ENCODE peak calls at places on chromosomes 4 and X, in eight cellular contexts. J is MM.1S, A is astrocyte of the spinal cord, B is cardiac muscle cell, I is spleen, E is OCI-LY7, D is progenitor cell of endocrine pancreas, P is upper lobe of right lung. X is an unnamed sample.

GRCh38 chrX:138986235-138986634 is 274.7 kb upstream of the FGF13 start:
- DNase-seq in A (peak; percentile 2), E (no peak), B (no peak), J (no peak), I (no peak), D (no peak), P (no peak), X (no peak)

GRCh38 chr4:98710831-98711230 is 52.4 kb upstream of the TSPAN5 start:
- DNase-seq in E (no peak), A (peak; percentile 30), P (no peak), I (no peak), J (no peak), D (no peak), B (peak; percentile 22), X (no peak)

GRCh38 chr4:57053508-57053907 is 56.7 kb downstream of the IGFBP7 start:
- DNase-seq in I (no peak), B (peak; percentile 61), A (peak; percentile 85), D (no peak), J (no peak), E (no peak), P (no peak), X (no peak)

GRCh38 chr4:58760737-58761136 is 1650.6 kb upstream of the IGFBP7 start:
- DNase-seq in A (no peak), I (no peak), E (no peak), D (no peak), J (no peak), P (no peak), B (no peak), X (no peak)

GRCh38 chrX:66262807-66263206 is 98.8 kb downstream of the HEPH start:
- DNase-seq in P (no peak), B (no peak), D (no peak), I (no peak), A (no peak), J (no peak), E (no peak), X (no peak)

GRCh38 chr4:82123934-82124333 is 249.9 kb downstream of the HNRNPD start:
- DNase-seq in P (no peak), A (no peak), D (no peak), J (no peak), I (no peak), E (peak; percentile 8), B (no peak), X (no peak)

GRCh38 chr4:81891005-81891795 is 419.5 kb upstream of the RASGEF1B start:
- DNase-seq in P (no peak), A (no peak), D (no peak), J (no peak), I (no peak), E (no peak), B (no peak), X (no peak)

GRCh38 chrX:122055450-122055849 is 1008.0 kb downstream of the GLUD2 start:
- DNase-seq in D (no peak), B (no peak), A (no peak), E (no peak), J (no peak), I (no peak), P (no peak), X (no peak)

GRCh38 chr4:185801471-185801870 is 10.5 kb downstream of the SORBS2 start:
- DNase-seq in D (no peak), P (no peak), B (no peak), E (no peak), I (no peak), J (no peak), A (no peak), X (no peak)

GRCh38 chrX:96843566-96843965 is 40.1 kb upstream of the RPA4 start:
- DNase-seq in P (no peak), D (no peak), I (no peak), E (no peak), B (peak; percentile 33), A (no peak), J (no peak), X (no peak)

GRCh38 chr4:68175562-68176155 is 46.0 kb upstream of the TMPRSS11F start:
- DNase-seq in B (peak; percentile 72), A (peak; percentile 70), I (no peak), P (no peak), D (no peak), J (peak; percentile 74), E (peak; percentile 64), X (peak; percentile 51)

GRCh38 chrX:41695464-41695863 is 6.7 kb downstream of the GPR34 start:
- DNase-seq in J (no peak), I (no peak), E (no peak), D (no peak), P (no peak), B (no peak), A (peak; percentile 23), X (no peak)

GRCh38 chr4:125319311-125319710 is 4.6 kb downstream of the FAT4 start:
- DNase-seq in E (no peak), P (no peak), J (no peak), I (no peak), D (no peak), B (no peak), A (peak; percentile 15), X (no peak)

GRCh38 chr4:121873604-121874003 is 3.3 kb upstream of the BBS7 start:
- DNase-seq in D (no peak), J (peak; percentile 67), A (no peak), E (no peak), B (no peak), I (no peak), P (no peak), X (peak; percentile 8)

GRCh38 chrX:19924285-19924684 is 36.9 kb upstream of the SH3KBP1 start:
- DNase-seq in P (no peak), E (no peak), B (peak; percentile 32), A (peak; percentile 7), J (peak; percentile 76), I (no peak), D (no peak), X (no peak)

GRCh38 chr4:145920205-145920604 is 18.4 kb downstream of the ZNF827 start:
- DNase-seq in J (no peak), B (peak; percentile 97), P (no peak), A (peak; percentile 96), I (no peak), E (no peak), D (no peak), X (no peak)

GRCh38 chrX:20271186-20271585 is 4.5 kb upstream of the RPS6KA3 start:
- DNase-seq in A (no peak), D (no peak), P (no peak), I (no peak), J (no peak), E (no peak), B (no peak), X (no peak)

GRCh38 chr4:78721739-78722138 is 54.4 kb upstream of the BMP2K start:
- DNase-seq in I (no peak), J (no peak), B (no peak), D (no peak), A (no peak), P (no peak), E (no peak), X (no peak)

GRCh38 chrX:98379134-98379533 is 1495.4 kb downstream of the RPA4 start:
- DNase-seq in A (no peak), E (no peak), P (no peak), B (no peak), J (no peak), D (no peak), I (no peak), X (no peak)
- TF ChIP-seq CTCF in A (no peak), E (peak; percentile 53), P (no peak), B (no peak), J (peak; percentile 16), D (peak; percentile 52), I (no peak), X (no peak)

GRCh38 chrX:1533083-1533482 is 3.9 kb downstream of the P2RY8 start:
- DNase-seq in A (no peak), B (no peak), P (no peak), D (no peak), E (no peak), I (no peak), J (no peak), X (no peak)

GRCh38 chrX:1534321-1535168 is 2.4 kb downstream of the P2RY8 start:
- DNase-seq in B (no peak), P (peak; percentile 60), E (peak; percentile 69), I (peak; percentile 84), D (no peak), J (peak; percentile 18), A (no peak), X (peak; percentile 50)

GRCh38 chrX:1535241-1536041 is 1.5 kb downstream of the P2RY8 start:
- DNase-seq in A (no peak), E (peak; percentile 80), B (no peak), I (peak; percentile 83), P (peak; percentile 55), J (peak; percentile 50), D (no peak), X (peak; percentile 51)

GRCh38 chrX:1536712-1537030 is 314 bp downstream of the P2RY8 start:
- DNase-seq in J (no peak), A (no peak), E (no peak), D (no peak), B (no peak), I (no peak), P (peak; percentile 65), X (no peak)

DNA sequence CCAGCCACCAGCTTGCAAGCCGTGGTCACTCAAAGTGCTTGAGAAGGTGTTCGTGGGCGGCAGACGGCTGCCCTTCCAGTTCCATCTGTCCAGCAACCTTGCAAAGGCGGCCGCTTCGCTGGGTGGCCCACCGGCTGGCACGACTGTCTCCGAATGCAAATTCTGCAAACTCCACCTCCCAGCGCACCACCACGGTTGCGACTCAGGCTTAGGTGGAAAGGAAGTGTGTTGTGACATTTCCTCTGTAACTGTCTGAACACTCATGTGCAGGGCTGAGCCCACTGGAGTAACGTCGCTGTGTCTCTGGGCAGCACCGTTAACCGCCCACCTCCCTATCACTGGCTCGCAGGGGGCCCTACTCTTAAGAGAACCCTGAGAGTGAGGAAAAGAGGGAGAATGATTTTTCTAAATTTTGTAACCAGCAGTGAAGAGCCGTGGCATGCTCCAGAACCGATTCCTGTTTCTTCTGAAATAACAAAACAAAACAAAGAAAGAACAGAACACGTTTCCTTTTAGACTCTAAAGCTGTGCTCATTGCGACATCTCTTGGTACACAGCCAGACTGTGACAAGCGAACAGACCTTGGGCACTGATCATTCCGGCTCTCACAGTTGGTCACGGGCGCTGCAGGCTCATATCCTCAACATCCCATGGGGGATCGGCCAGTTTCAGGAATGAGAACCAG is at the start of gene P2RY8:
- DNase-seq in B (peak; percentile 55), E (peak; percentile 91), I (peak; percentile 95), J (peak; percentile 82), P (peak; percentile 72), A (no peak), D (no peak), X (peak; percentile 71)
- TF ChIP-seq CTCF in B (no peak), E (peak; percentile 78), I (no peak), J (peak; percentile 41), P (no peak), A (no peak), D (no peak), X (peak; percentile 50)

GRCh38 chr4:2436301-2436700 is 17.5 kb downstream of the CFAP99 start:
- DNase-seq in E (no peak), B (no peak), P (no peak), J (no peak), A (no peak), D (no peak), I (no peak), X (no peak)
- TF ChIP-seq CTCF in E (peak; percentile 13), B (peak; percentile 22), P (no peak), J (no peak), A (peak; percentile 32), D (no peak), I (no peak), X (no peak)

DNA sequence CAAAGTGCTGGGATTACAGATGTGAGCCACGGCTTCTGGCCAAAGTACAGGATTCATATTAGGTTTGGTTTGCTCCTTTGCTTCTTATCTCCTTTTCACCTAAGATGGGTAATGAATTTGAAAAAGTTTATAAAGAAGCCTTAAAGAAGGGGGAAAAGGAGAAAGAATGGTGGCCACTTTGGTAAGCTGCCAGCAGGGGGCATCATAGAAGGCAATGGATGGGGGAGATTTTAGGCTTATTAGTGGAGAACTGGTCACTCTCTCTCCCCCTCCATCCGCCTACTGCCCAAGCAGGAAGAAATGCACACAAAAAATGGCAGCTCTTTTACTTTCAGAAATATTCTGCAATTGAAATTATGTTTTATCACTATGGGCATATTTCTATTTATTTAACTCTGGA is 32.0 kb downstream of the SPARCL1 start:
- DNase-seq in J (no peak), P (no peak), I (no peak), B (no peak), D (no peak), A (no peak), E (peak; percentile 4), X (no peak)
- TF ChIP-seq CTCF in J (peak; percentile 44), P (peak; percentile 36), I (peak; percentile 34), B (peak; percentile 39), D (peak; percentile 33), A (peak; percentile 41), E (peak; percentile 74), X (peak; percentile 16)